ENCODE peak calls at places on chromosomes 16 and 17, in four cellular contexts. B is A549, Q is GM12878, J is HepG2. C is an unnamed sample.
A peak's percentile ranks its signal among the peaks of the same experiment; 100 is the strongest.

GRCh38 chr16:49338867-49339266 is 34.7 kb upstream of the C16orf78 start:
- DNase-seq in B (no peak), Q (no peak), J (no peak), C (no peak)

GRCh38 chr17:4199818-4200402 is 56.9 kb downstream of the CYB5D2 start:
- DNase-seq in B (peak; percentile 81), Q (no peak), J (peak; percentile 36), C (peak; percentile 77)

GRCh38 chr16:3992297-3993051 is 112.0 kb upstream of the CREBBP start:
- DNase-seq in B (no peak), Q (no peak), J (no peak), C (no peak)

GRCh38 chr17:68200689-68201424 is 47.0 kb upstream of the AMZ2 start:
- DNase-seq in Q (no peak), J (peak; percentile 75), B (peak; percentile 77), C (peak; percentile 94)

GRCh38 chr16:22417019-22417418 is 42.6 kb upstream of the CDR2 start:
- DNase-seq in Q (no peak), J (no peak), B (no peak), C (no peak)

GRCh38 chr16:85656351-85657266 is 32.1 kb downstream of the GINS2 start:
- DNase-seq in Q (no peak), J (no peak), B (no peak), C (no peak)

GRCh38 chr17:77974396-77974795 is 15.9 kb downstream of the TNRC6C start:
- DNase-seq in B (no peak), Q (no peak), J (no peak), C (no peak)

GRCh38 chr17:75812096-75813001 is 27.7 kb downstream of the UNK start:
- DNase-seq in B (no peak), Q (no peak), J (no peak), C (peak; percentile 20)

GRCh38 chr16:370443-370842 is at the start of gene MRPL28:
- DNase-seq in Q (peak; percentile 87), B (peak; percentile 90), J (peak; percentile 90), C (peak; percentile 99)

GRCh38 chr16:30609002-30609927 is 924 bp downstream of the ZNF689 start:
- DNase-seq in B (peak; percentile 51), Q (no peak), J (no peak), C (peak; percentile 84)

GRCh38 chr16:77043076-77043475 is 147.9 kb upstream of the MON1B start:
- DNase-seq in Q (no peak), B (peak; percentile 14), J (no peak), C (peak; percentile 39)

GRCh38 chr17:79053251-79053925 is 21.2 kb upstream of the ENGASE start:
- DNase-seq in J (no peak), B (no peak), Q (no peak), C (no peak)

GRCh38 chr17:60969500-60970037 is 291.9 kb downstream of the BCAS3 start:
- DNase-seq in Q (no peak), J (no peak), B (no peak), C (no peak)

GRCh38 chr17:48577946-48578615 is at the start of gene HOXB4:
- DNase-seq in B (no peak), J (no peak), Q (peak; percentile 43), C (no peak)

GRCh38 chr16:8931864-8932263 is 31.8 kb downstream of the USP7 start:
- DNase-seq in B (no peak), J (peak; percentile 48), Q (no peak), C (no peak)
- TF ChIP-seq REST in B (peak; percentile 97), J (peak; percentile 91), Q (peak; percentile 98), C (peak; percentile 99)

DNA sequence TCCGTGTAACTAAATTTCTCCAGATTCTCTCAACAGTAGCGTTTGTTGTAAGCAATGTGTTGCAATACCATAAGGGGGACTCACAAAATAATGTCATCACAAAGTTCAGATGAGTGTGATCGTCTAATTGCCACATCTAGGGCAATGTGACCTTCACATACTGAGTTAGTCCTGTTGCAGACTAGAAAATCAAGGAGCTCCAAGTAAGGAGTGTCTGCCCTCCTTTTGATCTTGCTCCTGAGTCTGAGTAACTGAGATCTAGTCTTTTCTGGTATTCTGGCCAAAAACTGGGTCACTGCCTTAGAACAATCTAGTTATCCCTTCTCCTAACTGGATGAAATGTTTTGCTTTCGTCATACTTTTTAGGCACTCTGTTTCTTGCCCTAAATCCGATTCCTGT is 712.1 kb downstream of the CDH11 start:
- DNase-seq in J (no peak), Q (no peak), B (no peak), C (no peak)
- TF ChIP-seq CHD2 in J (no peak), Q (no peak), B (no peak), C (no peak)

DNA sequence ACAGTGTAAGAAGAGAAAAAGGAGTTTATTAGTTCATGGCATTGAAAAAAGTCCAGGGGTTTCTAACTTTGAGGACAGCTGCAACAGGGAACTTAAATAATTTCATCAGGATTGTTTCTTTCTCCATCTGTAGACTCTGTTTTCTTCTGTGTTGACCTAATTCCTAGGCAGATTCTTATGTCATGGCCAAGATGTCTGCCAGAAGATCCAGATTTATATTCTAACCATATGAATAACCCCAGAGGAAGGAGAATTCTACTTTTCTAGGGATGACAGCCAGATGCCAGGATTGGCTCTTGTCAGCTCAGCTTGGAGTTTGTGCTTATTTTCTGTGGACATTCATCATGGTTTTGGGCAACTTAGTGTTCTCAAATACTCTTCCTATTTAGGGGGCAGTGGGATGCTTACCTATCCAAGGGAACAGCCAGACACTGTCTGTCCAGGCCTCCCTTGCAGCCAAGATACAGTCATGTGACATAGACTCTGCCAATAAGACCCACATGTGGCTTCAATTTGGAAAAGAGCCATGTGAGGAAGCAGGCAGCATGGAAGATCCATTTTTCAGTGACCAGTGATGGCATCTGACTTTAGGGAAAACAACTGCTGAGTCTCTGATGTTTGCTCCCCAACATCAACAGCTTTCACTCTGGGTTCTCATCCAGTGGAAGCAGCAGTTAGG is 18.2 kb downstream of the PCTP start:
- DNase-seq in Q (no peak), J (no peak), B (no peak), C (peak; percentile 43)
- TF ChIP-seq REST in Q (no peak), J (no peak), B (no peak), C (no peak)

GRCh38 chr17:56659622-56660021 is 66.1 kb downstream of the NOG start:
- DNase-seq in J (no peak), Q (no peak), B (no peak), C (no peak)
- TF ChIP-seq CHD2 in J (no peak), Q (no peak), B (no peak), C (no peak)

GRCh38 chr16:67871256-67871655 is 1.6 kb upstream of the EDC4 start:
- DNase-seq in J (no peak), B (no peak), Q (no peak), C (no peak)

GRCh38 chr16:67873435-67874146 is 739 bp downstream of the EDC4 start:
- DNase-seq in J (no peak), B (no peak), Q (no peak), C (no peak)

GRCh38 chr16:67872131-67872630 is 671 bp upstream of the EDC4 start:
- DNase-seq in B (no peak), Q (no peak), J (no peak), C (no peak)

GRCh38 chr16:67874147-67874771 is 1.4 kb downstream of the EDC4 start:
- DNase-seq in J (no peak), B (no peak), Q (no peak), C (no peak)

DNA sequence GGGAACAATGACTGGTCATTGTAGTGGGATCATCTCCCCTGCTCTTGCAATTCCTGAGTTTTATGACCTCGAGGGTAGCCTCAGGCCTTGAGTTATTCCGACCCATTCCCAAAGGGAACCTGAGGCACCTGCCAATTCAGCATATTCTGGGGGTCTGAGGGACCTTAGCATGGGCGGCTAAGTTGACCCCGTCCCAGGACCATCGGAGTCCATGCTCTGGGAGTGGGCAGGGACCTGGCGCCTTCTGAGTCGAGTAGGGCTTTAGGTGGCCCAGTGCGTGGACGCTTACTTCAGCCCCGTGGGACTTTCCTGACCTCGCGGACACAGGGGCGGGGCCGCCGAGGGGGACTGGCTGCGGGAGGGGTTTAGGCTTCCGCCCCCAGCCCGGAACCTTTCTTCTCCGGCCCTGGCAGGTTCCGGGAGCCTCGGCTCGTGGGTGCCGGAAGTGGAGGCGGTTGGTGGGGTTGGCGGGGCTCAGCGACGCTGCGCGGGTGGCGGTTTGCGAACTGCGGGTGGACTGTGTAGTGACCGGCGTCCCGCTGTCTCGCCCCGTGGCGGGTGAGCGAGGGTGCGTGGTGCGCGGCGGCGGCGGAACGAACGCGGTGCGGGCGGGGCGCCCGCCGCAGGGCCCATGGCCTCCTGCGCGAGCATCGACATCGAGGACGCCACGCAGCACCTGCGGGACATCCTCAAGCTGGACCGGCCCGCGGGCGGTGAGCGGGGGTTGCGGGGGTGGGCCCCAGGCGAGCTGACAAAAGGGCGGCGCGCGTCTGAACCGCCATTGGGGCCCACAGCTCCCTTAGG is at the start of gene EDC4:
- DNase-seq in B (peak; percentile 89), Q (peak; percentile 48), J (peak; percentile 65), C (peak; percentile 95)
- TF ChIP-seq REST in B (no peak), Q (no peak), J (no peak), C (peak; percentile 30)